ENCODE peak calls at places on chromosomes 16 and 17, in six cellular contexts. One of them, this sample, is unnamed.

GRCh38 chr16:70592106-70592571 is 54.2 kb upstream of the IL34 start:
- DNase-seq in fibroblast of lung: no peak
- DNase-seq in cardiac fibroblast: peak; percentile 41
- DNase-seq in psoas muscle: no peak
- DNase-seq in PC-9: peak; percentile 40
- DNase-seq in cardiac muscle cell: no peak
- DNase-seq in this sample: peak; percentile 42

GRCh38 chr17:81831957-81832607 is 1.0 kb downstream of the MCRIP1 start:
- DNase-seq in fibroblast of lung: no peak
- DNase-seq in cardiac fibroblast: no peak
- DNase-seq in psoas muscle: no peak
- DNase-seq in PC-9: no peak
- DNase-seq in cardiac muscle cell: no peak
- DNase-seq in this sample: peak; percentile 31

GRCh38 chr17:35345926-35346771 is 27.3 kb downstream of the SLFN11 start:
- DNase-seq in fibroblast of lung: peak; percentile 65
- DNase-seq in cardiac fibroblast: peak; percentile 69
- DNase-seq in psoas muscle: peak; percentile 73
- DNase-seq in PC-9: no peak
- DNase-seq in cardiac muscle cell: peak; percentile 4
- DNase-seq in this sample: peak; percentile 75

GRCh38 chr17:58533616-58534188 is 19.3 kb upstream of the MTMR4 start:
- DNase-seq in fibroblast of lung: no peak
- DNase-seq in cardiac fibroblast: no peak
- DNase-seq in psoas muscle: no peak
- DNase-seq in PC-9: no peak
- DNase-seq in cardiac muscle cell: no peak
- DNase-seq in this sample: no peak

GRCh38 chr16:23496826-23497542 is 13.3 kb downstream of the GGA2 start:
- DNase-seq in fibroblast of lung: peak; percentile 20
- DNase-seq in cardiac fibroblast: peak; percentile 63
- DNase-seq in psoas muscle: peak; percentile 25
- DNase-seq in PC-9: no peak
- DNase-seq in cardiac muscle cell: no peak
- DNase-seq in this sample: no peak

GRCh38 chr16:1884155-1884760 is 12.3 kb upstream of the MEIOB start:
- DNase-seq in fibroblast of lung: no peak
- DNase-seq in cardiac fibroblast: peak; percentile 21
- DNase-seq in psoas muscle: no peak
- DNase-seq in PC-9: no peak
- DNase-seq in cardiac muscle cell: no peak
- DNase-seq in this sample: no peak

GRCh38 chr17:72421128-72422092 is 300.6 kb downstream of the SOX9 start:
- DNase-seq in fibroblast of lung: peak; percentile 84
- DNase-seq in cardiac fibroblast: peak; percentile 88
- DNase-seq in psoas muscle: peak; percentile 57
- DNase-seq in PC-9: peak; percentile 99
- DNase-seq in cardiac muscle cell: no peak
- DNase-seq in this sample: no peak

GRCh38 chr16:2610781-2611498 is 71.4 kb upstream of the KCTD5 start:
- DNase-seq in fibroblast of lung: no peak
- DNase-seq in cardiac fibroblast: no peak
- DNase-seq in psoas muscle: no peak
- DNase-seq in PC-9: no peak
- DNase-seq in cardiac muscle cell: no peak
- DNase-seq in this sample: no peak

GRCh38 chr17:69525920-69526841 is 111.7 kb downstream of the MAP2K6 start:
- DNase-seq in fibroblast of lung: peak; percentile 79
- DNase-seq in cardiac fibroblast: peak; percentile 77
- DNase-seq in psoas muscle: peak; percentile 50
- DNase-seq in PC-9: peak; percentile 46
- DNase-seq in cardiac muscle cell: peak; percentile 74
- DNase-seq in this sample: peak; percentile 34

GRCh38 chr16:17921357-17921978 is 415.1 kb downstream of the NPIPA8 start:
- DNase-seq in fibroblast of lung: no peak
- DNase-seq in cardiac fibroblast: no peak
- DNase-seq in psoas muscle: no peak
- DNase-seq in PC-9: no peak
- DNase-seq in cardiac muscle cell: peak; percentile 5
- DNase-seq in this sample: no peak

GRCh38 chr16:75341934-75342811 is 90.7 kb upstream of the BCAR1 start:
- DNase-seq in fibroblast of lung: peak; percentile 30
- DNase-seq in cardiac fibroblast: peak; percentile 66
- DNase-seq in psoas muscle: no peak
- DNase-seq in PC-9: peak; percentile 77
- DNase-seq in cardiac muscle cell: no peak
- DNase-seq in this sample: no peak

GRCh38 chr16:87560428-87561199 is 41.7 kb upstream of the JPH3 start:
- DNase-seq in fibroblast of lung: peak; percentile 23
- DNase-seq in cardiac fibroblast: peak; percentile 53
- DNase-seq in psoas muscle: no peak
- DNase-seq in PC-9: peak; percentile 39
- DNase-seq in cardiac muscle cell: no peak
- DNase-seq in this sample: peak; percentile 87

DNA sequence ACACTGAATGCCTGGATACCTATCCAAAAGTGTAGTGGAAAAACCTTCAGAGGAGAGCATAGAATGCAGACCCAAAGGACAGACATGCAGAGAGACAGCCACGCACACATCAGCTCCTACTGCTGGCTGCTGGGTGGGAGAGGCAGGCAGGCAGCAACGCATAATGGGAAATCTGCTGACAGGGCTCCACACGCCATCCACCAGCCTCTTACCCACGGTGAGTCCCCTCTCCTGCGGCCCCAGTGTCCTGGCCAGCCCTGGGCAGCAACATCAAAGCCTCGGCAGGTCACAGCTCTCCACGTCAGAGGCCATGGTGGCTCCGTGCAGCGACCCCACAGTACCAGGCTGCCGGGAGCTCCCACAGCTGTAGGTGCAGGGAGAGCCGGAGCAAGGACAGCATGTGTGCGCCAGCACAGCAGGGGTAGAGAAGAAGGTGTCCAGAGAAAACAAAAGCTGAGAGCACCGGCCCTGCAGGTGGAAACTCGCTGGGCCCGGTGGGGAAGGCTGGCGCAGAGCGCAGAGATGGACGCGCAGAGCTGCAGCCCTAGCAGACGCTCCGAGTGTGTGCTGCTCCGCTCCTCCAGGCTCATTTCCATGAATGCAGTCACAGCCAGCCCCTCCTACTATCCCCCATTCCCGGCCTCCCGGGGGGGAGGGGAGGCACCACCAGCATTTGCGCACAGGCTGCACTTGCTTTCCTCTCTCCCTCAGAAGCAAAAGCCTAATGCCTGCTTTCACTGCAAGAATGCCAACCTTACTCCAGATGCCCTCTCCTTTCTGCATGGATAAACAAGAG is 58.9 kb downstream of the CYTH1 start:
- DNase-seq in fibroblast of lung: peak; percentile 52
- DNase-seq in cardiac fibroblast: peak; percentile 41
- DNase-seq in psoas muscle: peak; percentile 45
- DNase-seq in PC-9: no peak
- DNase-seq in cardiac muscle cell: peak; percentile 87
- DNase-seq in this sample: no peak
- H3K4me3 ChIP-seq in fibroblast of lung: peak overlapping the region; percentile 46
- H3K4me3 ChIP-seq in cardiac fibroblast: no peak overlapping the region
- H3K4me3 ChIP-seq in psoas muscle: peak overlapping the region; percentile 54
- H3K4me3 ChIP-seq in PC-9: no peak overlapping the region
- H3K4me3 ChIP-seq in cardiac muscle cell: peak overlapping the region; percentile 33
- H3K4me3 ChIP-seq in this sample: peak overlapping the region; percentile 51

GRCh38 chr17:7468290-7468689 is 11.1 kb downstream of the ZBTB4 start:
- DNase-seq in fibroblast of lung: no peak
- DNase-seq in cardiac fibroblast: no peak
- DNase-seq in psoas muscle: no peak
- DNase-seq in PC-9: no peak
- DNase-seq in cardiac muscle cell: no peak
- DNase-seq in this sample: no peak

GRCh38 chr17:7466318-7466643 is 13.2 kb downstream of the ZBTB4 start:
- DNase-seq in fibroblast of lung: no peak
- DNase-seq in cardiac fibroblast: no peak
- DNase-seq in psoas muscle: no peak
- DNase-seq in PC-9: no peak
- DNase-seq in cardiac muscle cell: no peak
- DNase-seq in this sample: no peak

GRCh38 chr17:7467498-7467897 is 11.9 kb downstream of the ZBTB4 start:
- DNase-seq in fibroblast of lung: no peak
- DNase-seq in cardiac fibroblast: no peak
- DNase-seq in psoas muscle: no peak
- DNase-seq in PC-9: no peak
- DNase-seq in cardiac muscle cell: no peak
- DNase-seq in this sample: no peak

GRCh38 chr17:7466644-7467341 is 12.6 kb downstream of the ZBTB4 start:
- DNase-seq in fibroblast of lung: peak; percentile 71
- DNase-seq in cardiac fibroblast: peak; percentile 78
- DNase-seq in psoas muscle: peak; percentile 83
- DNase-seq in PC-9: no peak
- DNase-seq in cardiac muscle cell: no peak
- DNase-seq in this sample: peak; percentile 62

GRCh38 chr17:7468814-7469438 is 10.5 kb downstream of the ZBTB4 start:
- DNase-seq in fibroblast of lung: no peak
- DNase-seq in cardiac fibroblast: no peak
- DNase-seq in psoas muscle: no peak
- DNase-seq in PC-9: no peak
- DNase-seq in cardiac muscle cell: no peak
- DNase-seq in this sample: no peak
- H3K4me3 ChIP-seq in fibroblast of lung: no peak overlapping the region
- H3K4me3 ChIP-seq in cardiac fibroblast: no peak overlapping the region
- H3K4me3 ChIP-seq in psoas muscle: no peak overlapping the region
- H3K4me3 ChIP-seq in PC-9: no peak overlapping the region
- H3K4me3 ChIP-seq in cardiac muscle cell: no peak overlapping the region
- H3K4me3 ChIP-seq in this sample: no peak overlapping the region

GRCh38 chr16:30458561-30459394 is 13.1 kb upstream of the SEPHS2 start:
- DNase-seq in fibroblast of lung: no peak
- DNase-seq in cardiac fibroblast: no peak
- DNase-seq in psoas muscle: peak; percentile 19
- DNase-seq in PC-9: no peak
- DNase-seq in cardiac muscle cell: no peak
- DNase-seq in this sample: no peak
- H3K4me3 ChIP-seq in fibroblast of lung: no peak overlapping the region
- H3K4me3 ChIP-seq in cardiac fibroblast: no peak overlapping the region
- H3K4me3 ChIP-seq in psoas muscle: no peak overlapping the region
- H3K4me3 ChIP-seq in PC-9: no peak overlapping the region
- H3K4me3 ChIP-seq in cardiac muscle cell: no peak overlapping the region
- H3K4me3 ChIP-seq in this sample: no peak overlapping the region

DNA sequence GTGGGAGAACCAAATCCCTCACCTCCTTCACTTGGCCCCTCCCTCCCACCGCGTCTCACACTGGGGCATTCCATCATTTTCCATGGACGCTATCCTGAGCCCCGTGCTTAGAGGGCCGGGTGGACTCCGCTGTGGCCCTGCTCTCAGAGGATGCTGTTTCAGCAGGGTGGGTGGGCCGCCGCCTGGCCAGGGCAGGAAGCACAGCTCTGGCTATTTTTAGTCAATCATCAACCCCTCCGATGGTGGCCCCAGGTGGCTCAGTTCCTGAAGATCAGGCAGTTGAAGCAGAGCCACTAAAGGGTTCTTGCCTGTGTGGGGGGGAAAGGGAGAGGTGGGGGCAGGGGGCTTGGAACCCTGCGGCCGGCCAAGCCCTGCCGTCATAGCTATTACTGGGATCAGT is 230.3 kb downstream of the ENGASE start:
- DNase-seq in fibroblast of lung: no peak
- DNase-seq in cardiac fibroblast: no peak
- DNase-seq in psoas muscle: no peak
- DNase-seq in PC-9: no peak
- DNase-seq in cardiac muscle cell: no peak
- DNase-seq in this sample: no peak
- H3K4me3 ChIP-seq in fibroblast of lung: no peak overlapping the region
- H3K4me3 ChIP-seq in cardiac fibroblast: no peak overlapping the region
- H3K4me3 ChIP-seq in psoas muscle: no peak overlapping the region
- H3K4me3 ChIP-seq in PC-9: no peak overlapping the region
- H3K4me3 ChIP-seq in cardiac muscle cell: no peak overlapping the region
- H3K4me3 ChIP-seq in this sample: no peak overlapping the region

DNA sequence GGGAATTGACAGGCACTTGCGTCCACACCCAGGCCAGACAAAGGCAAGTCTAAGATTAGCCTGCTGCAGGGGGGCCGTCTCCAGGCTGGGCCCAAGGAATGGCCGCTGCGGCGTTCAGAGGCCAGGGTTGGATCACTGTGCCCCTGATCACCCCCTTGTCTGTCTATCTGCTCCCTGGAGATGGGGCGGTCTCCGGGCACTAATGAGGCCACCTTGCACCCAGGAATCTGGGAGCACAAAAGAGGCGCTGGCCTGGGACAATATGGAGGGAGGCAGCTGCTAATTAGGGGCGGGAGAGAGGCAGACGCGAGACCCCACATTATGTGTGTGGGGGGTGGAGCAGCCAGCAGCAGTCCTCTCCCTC is 227 bp upstream of the HCRT start:
- DNase-seq in fibroblast of lung: no peak
- DNase-seq in cardiac fibroblast: no peak
- DNase-seq in psoas muscle: no peak
- DNase-seq in PC-9: no peak
- DNase-seq in cardiac muscle cell: peak; percentile 30
- DNase-seq in this sample: no peak
- H3K4me3 ChIP-seq in fibroblast of lung: no peak overlapping the region
- H3K4me3 ChIP-seq in cardiac fibroblast: no peak overlapping the region
- H3K4me3 ChIP-seq in psoas muscle: no peak overlapping the region
- H3K4me3 ChIP-seq in PC-9: no peak overlapping the region
- H3K4me3 ChIP-seq in cardiac muscle cell: no peak overlapping the region
- H3K4me3 ChIP-seq in this sample: no peak overlapping the region